ENCODE peak calls at places on chromosome 15, in six cellular contexts. K is sigmoid colon, C is uterus, V is GM12865, I is testis, G is cardiac fibroblast. A is an unnamed sample.

GRCh38 chr15:90838066-90838465 is 30.3 kb upstream of the FURIN start:
- DNase-seq in V (peak), C (no peak), I (no peak), K (no peak), G (no peak), A (no peak)

GRCh38 chr15:32959077-32959476 is 235.4 kb downstream of the FMN1 start:
- DNase-seq in G (no peak), C (no peak), I (no peak), K (no peak), V (peak), A (peak)

GRCh38 chr15:33086500-33087141 is 107.9 kb downstream of the FMN1 start:
- DNase-seq in C (no peak), I (no peak), G (peak), K (no peak), V (peak), A (peak)

GRCh38 chr15:90860450-90860849 is 7.9 kb upstream of the FURIN start:
- DNase-seq in G (no peak), I (no peak), K (no peak), V (no peak), C (no peak), A (no peak)

GRCh38 chr15:98953000-98953776 is 54.4 kb downstream of the PGPEP1L start:
- DNase-seq in V (peak), G (no peak), C (no peak), I (no peak), K (no peak), A (no peak)

GRCh38 chr15:96326551-96327154 is 3.8 kb upstream of the NR2F2 start:
- DNase-seq in K (peak), I (no peak), C (peak), G (peak), V (no peak), A (no peak)

GRCh38 chr15:78951841-78952238 is 7.0 kb upstream of the CTSH start:
- DNase-seq in V (no peak), K (no peak), G (peak), I (no peak), C (no peak), A (no peak)

GRCh38 chr15:60829416-60829815 is 350.5 kb upstream of the ICE2 start:
- DNase-seq in K (no peak), V (no peak), G (peak), I (no peak), C (no peak), A (no peak)

GRCh38 chr15:95718441-95718840 is 612.1 kb upstream of the NR2F2 start:
- DNase-seq in C (peak), I (peak), K (peak), G (no peak), V (no peak), A (no peak)

GRCh38 chr15:58770519-58770856 is 614 bp upstream of the MINDY2 start:
- DNase-seq in G (peak), I (no peak), C (no peak), K (no peak), V (peak), A (peak)

GRCh38 chr15:89806565-89807550 is 7.8 kb downstream of the ANPEP start:
- DNase-seq in I (no peak), V (no peak), K (no peak), C (no peak), G (no peak), A (no peak)

GRCh38 chr15:101692799-101693198 is 31.5 kb downstream of the TARS3 start:
- DNase-seq in V (no peak), I (no peak), G (no peak), K (no peak), C (no peak), A (no peak)

DNA sequence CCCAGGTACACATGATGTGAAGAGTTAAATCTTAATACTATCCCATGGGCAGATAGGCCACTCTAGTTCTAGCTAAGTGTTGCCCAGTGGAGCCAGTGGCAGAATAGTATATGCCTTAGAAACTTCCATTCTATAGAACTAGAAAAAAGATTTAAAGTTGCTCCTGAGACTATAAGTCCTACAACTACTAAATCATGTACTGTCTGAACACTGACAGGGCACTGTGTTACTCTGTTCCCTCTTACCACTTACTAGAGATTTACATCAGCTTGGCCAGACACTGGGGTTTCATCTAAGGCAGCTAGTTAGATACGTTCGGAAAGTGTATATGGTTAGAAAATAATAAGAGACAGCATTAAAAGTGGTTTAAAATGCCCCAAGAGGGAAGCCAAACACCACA is 97.1 kb downstream of the FBN1 start:
- DNase-seq in I (no peak), V (no peak), G (no peak), K (no peak), C (no peak), A (no peak)
- TF ChIP-seq CTCF in I (no peak), V (no peak), G (no peak), K (no peak), C (no peak), A (no peak)

GRCh38 chr15:64503640-64504039 is 43.3 kb downstream of the ZNF609 start:
- DNase-seq in I (no peak), C (no peak), V (peak), K (no peak), G (no peak), A (no peak)

GRCh38 chr15:64502537-64502936 is 42.2 kb downstream of the ZNF609 start:
- DNase-seq in G (peak), C (no peak), I (no peak), V (no peak), K (no peak), A (no peak)

GRCh38 chr15:64507293-64507802 is 47.0 kb downstream of the ZNF609 start:
- DNase-seq in I (peak), C (peak), K (peak), G (peak), V (peak), A (peak)

GRCh38 chr15:64503197-64503596 is 42.8 kb downstream of the ZNF609 start:
- DNase-seq in V (no peak), G (peak), C (no peak), K (no peak), I (no peak), A (no peak)

DNA sequence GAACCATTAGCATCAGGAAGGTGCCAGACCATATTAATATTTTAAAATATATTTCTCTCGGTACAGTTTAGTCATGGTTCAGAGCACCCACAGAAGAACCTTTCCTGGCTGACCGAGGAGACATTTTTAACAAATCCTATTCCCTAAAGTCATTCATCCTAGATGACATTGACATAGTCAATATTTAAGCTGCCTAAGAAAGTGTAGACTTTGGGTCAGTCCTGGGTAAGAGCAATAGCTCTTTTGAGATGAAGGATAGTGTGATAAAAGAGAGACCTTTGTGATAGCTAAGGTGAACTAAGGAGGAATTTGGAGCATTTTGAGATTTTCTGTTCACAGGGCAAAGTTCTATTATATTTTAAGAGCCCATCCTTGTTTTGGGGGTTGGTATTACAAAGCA is 47.5 kb downstream of the ZNF609 start:
- DNase-seq in V (no peak), C (no peak), I (no peak), K (no peak), G (no peak), A (no peak)
- H3K4me3 ChIP-seq in V (peak), C (no peak), I (no peak), K (no peak), G (no peak), A (no peak)

GRCh38 chr15:80779658-80780415 is 667 bp downstream of the CEMIP start:
- DNase-seq in V (no peak), K (no peak), G (peak), C (peak), I (peak), A (no peak)
- TF ChIP-seq CTCF in V (no peak), K (no peak), G (no peak), C (no peak), I (no peak), A (no peak)

GRCh38 chr15:68795298-68795848 is 25.3 kb downstream of the ANP32A start:
- DNase-seq in C (peak), K (peak), V (peak), G (peak), I (peak), A (no peak)
- H3K4me3 ChIP-seq in C (no peak), K (peak), V (peak), G (no peak), I (no peak), A (no peak)

GRCh38 chr15:37134244-37134643 is 33.9 kb upstream of the MEIS2 start:
- DNase-seq in C (no peak), G (no peak), V (no peak), I (no peak), K (no peak), A (no peak)
- TF ChIP-seq CTCF in C (no peak), G (no peak), V (no peak), I (no peak), K (no peak), A (no peak)

DNA sequence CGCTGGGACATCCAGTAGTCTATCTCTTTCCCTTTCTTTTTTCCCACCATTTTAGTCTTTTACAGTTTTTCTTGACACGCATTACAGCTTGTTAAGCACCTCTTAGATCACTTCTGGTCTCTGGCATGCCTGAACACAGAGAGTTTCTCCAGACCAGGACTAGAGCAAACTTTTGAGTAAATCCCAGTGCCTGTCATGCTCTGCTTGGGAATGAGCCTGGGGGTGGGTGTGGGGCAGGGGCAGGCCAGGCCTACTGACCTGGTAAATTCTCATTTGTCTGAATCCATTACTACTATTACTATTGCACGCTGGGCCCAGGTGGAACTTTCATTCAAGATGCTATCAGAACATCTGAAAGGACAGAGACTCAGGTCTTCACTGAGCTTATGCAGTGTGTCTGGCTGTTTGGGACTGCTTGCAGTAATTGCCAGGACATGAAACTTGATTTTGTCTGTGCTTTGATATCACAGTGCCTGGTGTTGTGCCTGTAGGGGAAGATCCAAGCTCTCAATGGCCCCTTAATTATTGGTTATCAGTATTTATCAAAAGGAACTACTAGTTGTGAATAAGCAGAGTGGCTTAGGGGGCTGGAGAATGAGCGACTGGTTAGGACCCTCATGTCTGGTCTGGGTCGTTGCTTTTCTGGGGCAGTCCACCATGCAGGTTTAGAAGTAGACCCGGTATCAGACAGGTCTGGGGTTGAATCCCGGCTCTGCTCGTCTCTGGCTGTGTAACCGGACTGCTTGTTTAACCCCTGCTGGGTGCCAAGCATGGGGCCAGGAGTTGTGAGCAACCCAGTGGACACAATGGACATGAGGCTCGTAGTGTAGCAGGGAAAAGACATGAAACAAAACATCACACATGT is 196.1 kb upstream of the TLE3 start:
- DNase-seq in K (no peak), G (no peak), V (no peak), I (no peak), C (no peak), A (no peak)
- H3K4me3 ChIP-seq in K (no peak), G (no peak), V (no peak), I (no peak), C (no peak), A (no peak)

DNA sequence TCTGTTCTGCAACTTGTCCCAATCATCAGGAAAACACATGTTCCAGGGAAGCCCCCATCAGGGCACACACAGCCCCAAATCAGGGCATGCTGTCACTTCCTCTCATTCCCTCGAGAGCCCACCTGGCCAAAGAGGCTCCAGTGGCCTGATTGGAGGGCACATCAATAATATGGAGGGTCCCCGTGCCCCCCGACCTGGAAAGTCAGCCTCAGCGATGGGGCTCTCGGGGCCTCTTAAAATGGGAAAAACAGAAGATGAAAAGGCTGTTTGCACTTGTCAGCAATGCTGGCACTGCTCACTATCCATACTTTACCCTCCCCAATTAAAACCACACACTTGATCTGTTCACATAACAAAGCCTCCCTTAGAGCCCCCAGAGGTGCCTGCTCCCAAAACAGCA is 172.9 kb upstream of the NSMCE3 start:
- DNase-seq in I (no peak), C (no peak), G (no peak), K (no peak), V (no peak), A (no peak)
- TF ChIP-seq CTCF in I (no peak), C (no peak), G (no peak), K (no peak), V (no peak), A (no peak)

GRCh38 chr15:25643120-25643519 is 204.3 kb upstream of the UBE3A start:
- DNase-seq in C (no peak), V (no peak), K (no peak), I (no peak), G (no peak), A (no peak)
- H3K4me3 ChIP-seq in C (no peak), V (no peak), K (no peak), I (no peak), G (no peak), A (no peak)

DNA sequence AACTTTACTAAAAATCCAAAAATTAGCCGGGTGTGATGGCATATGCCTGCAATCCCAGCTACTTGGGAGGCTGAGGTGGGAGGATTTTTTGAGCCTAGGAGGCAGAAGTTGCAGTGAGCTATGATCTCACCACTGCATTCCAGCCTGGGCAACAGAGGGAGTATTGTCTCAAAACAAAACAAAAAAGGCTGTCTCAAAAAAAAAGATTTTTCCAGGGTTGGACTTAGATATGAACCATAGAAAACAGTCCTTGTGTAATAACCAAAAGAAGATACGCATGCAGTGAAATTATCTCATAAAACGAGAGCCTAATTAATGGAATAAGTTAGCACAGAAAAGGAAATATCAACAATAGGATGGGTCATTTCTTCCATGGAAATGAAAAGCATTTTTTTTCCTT is 320.4 kb upstream of the RASGRP1 start:
- DNase-seq in K (no peak), G (peak), I (peak), V (no peak), C (no peak), A (no peak)
- TF ChIP-seq CTCF in K (no peak), G (no peak), I (no peak), V (no peak), C (no peak), A (no peak)

DNA sequence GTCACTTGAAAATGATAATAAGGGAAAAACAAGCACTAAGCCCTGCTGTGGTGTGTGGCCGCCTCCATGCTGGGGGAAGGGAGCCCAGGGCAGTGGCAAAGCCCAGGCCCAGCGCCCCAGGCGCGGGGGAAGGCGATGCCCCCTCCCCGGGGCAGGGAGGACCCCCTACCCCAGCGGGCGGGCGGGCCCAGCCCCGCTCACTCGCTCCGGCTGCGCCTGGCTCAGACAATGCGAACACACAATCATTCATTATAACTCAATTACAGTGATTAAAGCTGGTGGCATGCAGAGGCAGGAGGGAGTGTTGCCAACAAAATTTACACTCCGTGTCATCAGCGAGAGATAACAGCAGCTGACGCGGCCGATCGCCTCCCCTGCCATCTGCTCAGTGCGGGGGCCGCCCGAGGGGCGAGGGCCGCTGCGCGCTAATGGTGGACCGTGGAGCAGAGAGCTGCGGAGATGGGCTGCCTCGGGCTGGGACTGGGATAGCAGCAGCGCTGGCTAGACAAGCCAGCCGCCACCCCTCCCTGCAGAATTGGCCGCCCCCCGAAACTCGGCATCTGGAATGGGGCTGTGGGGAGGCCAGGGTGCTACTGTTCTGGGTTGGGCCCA is 64.1 kb downstream of the TLE3 start:
- DNase-seq in V (no peak), G (peak), K (peak), C (peak), I (peak), A (no peak)
- H3K4me3 ChIP-seq in V (no peak), G (no peak), K (no peak), C (no peak), I (no peak), A (no peak)

A was measured in astrocyte of the cerebellum.